ENCODE peak calls at places on chromosomes 3 and 15, in seven cellular contexts. X is nephron progenitor cell; G is NCI-H2081; U is stimulated activated CD4-positive, alpha-beta T cell treated with anti-CD3 and anti-CD28 coated beads, Interleukin-4, amount 100 ng/mL, for 48 hours; I is heart left ventricle; L is RCC 7860; Q is Peyer's patch. A is an unnamed sample.

GRCh38 chr3:37722477-37722876 is 139.2 kb upstream of the CTDSPL start:
- DNase-seq in X (no peak), G (no peak), U (no peak), I (no peak), L (no peak), Q (no peak), A (no peak)

GRCh38 chr15:62369454-62369853 is 204.4 kb upstream of the C2CD4B start:
- DNase-seq in X (no peak), G (no peak), U (no peak), I (no peak), L (no peak), Q (no peak), A (no peak)

GRCh38 chr3:27720899-27721716 is 1.0 kb downstream of the EOMES start:
- DNase-seq in X (no peak), G (peak; percentile 50), U (no peak), I (no peak), L (no peak), Q (no peak), A (no peak)

GRCh38 chr3:55466526-55466925 is 20.6 kb downstream of the WNT5A start:
- DNase-seq in X (no peak), G (no peak), U (no peak), I (no peak), L (no peak), Q (no peak), A (no peak)

GRCh38 chr15:59339252-59339672 is 33.4 kb downstream of the MYO1E start:
- DNase-seq in X (no peak), G (no peak), U (no peak), I (no peak), L (no peak), Q (no peak), A (no peak)

GRCh38 chr3:11576453-11576852 is 67.3 kb downstream of the VGLL4 start:
- DNase-seq in X (no peak), G (no peak), U (no peak), I (no peak), L (no peak), Q (no peak), A (no peak)

GRCh38 chr3:111336511-111336910 is 205.5 kb upstream of the CD96 start:
- DNase-seq in X (no peak), G (no peak), U (no peak), I (no peak), L (no peak), Q (no peak), A (no peak)

GRCh38 chr3:160447544-160447943 is 2.0 kb downstream of the TRIM59 start:
- DNase-seq in X (no peak), G (no peak), U (no peak), I (no peak), L (no peak), Q (no peak), A (no peak)

GRCh38 chr3:72334681-72335457 is 513.4 kb downstream of the SHQ1 start:
- DNase-seq in X (no peak), G (peak; percentile 62), U (no peak), I (no peak), L (no peak), Q (no peak), A (no peak)

GRCh38 chr3:140434261-140434905 is 243.5 kb upstream of the TRIM42 start:
- DNase-seq in X (no peak), G (no peak), U (no peak), I (no peak), L (no peak), Q (no peak), A (no peak)

GRCh38 chr3:87191175-87191574 is 35.9 kb upstream of the CHMP2B start:
- DNase-seq in X (no peak), G (peak; percentile 57), U (no peak), I (no peak), L (no peak), Q (no peak), A (no peak)

GRCh38 chr3:188491276-188491687 is 337.3 kb downstream of the LPP start:
- DNase-seq in X (no peak), G (no peak), U (no peak), I (no peak), L (no peak), Q (no peak), A (no peak)

GRCh38 chr3:152769523-152769922 is 65.4 kb upstream of the P2RY1 start:
- DNase-seq in X (no peak), G (no peak), U (no peak), I (no peak), L (no peak), Q (no peak), A (no peak)

GRCh38 chr15:36778516-36778915 is 199.1 kb downstream of the CDIN1 start:
- DNase-seq in X (no peak), G (peak; percentile 90), U (no peak), I (no peak), L (no peak), Q (no peak), A (no peak)

GRCh38 chr3:12268050-12268449 is 20.8 kb upstream of the PPARG start:
- DNase-seq in X (no peak), G (no peak), U (no peak), I (no peak), L (no peak), Q (no peak), A (no peak)

GRCh38 chr3:169558371-169558770 is 105.1 kb downstream of the MECOM start:
- DNase-seq in X (no peak), G (peak; percentile 77), U (no peak), I (no peak), L (no peak), Q (no peak), A (no peak)

GRCh38 chr3:66036586-66037061 is 2.1 kb downstream of the MAGI1 start:
- DNase-seq in X (peak; percentile 13), G (no peak), U (no peak), I (peak; percentile 72), L (no peak), Q (no peak), A (no peak)

GRCh38 chr3:188510366-188510765 is 356.4 kb downstream of the LPP start:
- DNase-seq in X (no peak), G (no peak), U (no peak), I (no peak), L (no peak), Q (no peak), A (no peak)

GRCh38 chr3:53693441-53693840 is 152.8 kb downstream of the CHDH start:
- DNase-seq in X (no peak), G (no peak), U (no peak), I (no peak), L (no peak), Q (no peak), A (no peak)

GRCh38 chr3:26340001-26340400 is 282.6 kb upstream of the LRRC3B start:
- DNase-seq in X (no peak), G (no peak), U (no peak), I (no peak), L (no peak), Q (no peak), A (no peak)

GRCh38 chr15:78927077-78927790 is 17.6 kb downstream of the CTSH start:
- DNase-seq in X (no peak), G (no peak), U (no peak), I (no peak), L (no peak), Q (no peak), A (no peak)

GRCh38 chr15:97745481-97746071 is 214.9 kb upstream of the ARRDC4 start:
- DNase-seq in X (peak; percentile 47), G (peak; percentile 36), U (peak; percentile 31), I (peak; percentile 36), L (peak; percentile 6), Q (no peak), A (peak; percentile 18)

GRCh38 chr3:53493997-53494791 is at the start of gene CACNA1D:
- DNase-seq in X (peak; percentile 65), G (peak; percentile 64), U (no peak), I (no peak), L (no peak), Q (no peak), A (no peak)

GRCh38 chr3:138950006-138950644 is 3.1 kb downstream of the FOXL2NB start:
- DNase-seq in X (peak; percentile 67), G (peak; percentile 36), U (no peak), I (no peak), L (no peak), Q (no peak), A (no peak)

GRCh38 chr15:33278816-33279612 is 31.8 kb upstream of the RYR3 start:
- DNase-seq in X (no peak), G (no peak), U (no peak), I (no peak), L (peak; percentile 93), Q (no peak), A (no peak)

GRCh38 chr15:76060098-76060989 is 559 bp downstream of the TMEM266 start:
- DNase-seq in X (no peak), G (no peak), U (peak; percentile 2), I (no peak), L (no peak), Q (no peak), A (no peak)

GRCh38 chr15:82641129-82641798 is 5.9 kb downstream of the CPEB1 start:
- DNase-seq in X (no peak), G (no peak), U (no peak), I (no peak), L (no peak), Q (no peak), A (no peak)

GRCh38 chr3:53545365-53546031 is 51.1 kb downstream of the CACNA1D start:
- DNase-seq in X (no peak), G (no peak), U (no peak), I (no peak), L (no peak), Q (no peak), A (no peak)

GRCh38 chr3:73324203-73325155 is 263.0 kb downstream of the EBLN2 start:
- DNase-seq in X (peak; percentile 14), G (peak; percentile 29), U (no peak), I (no peak), L (no peak), Q (no peak), A (no peak)

GRCh38 chr15:82108489-82109078 is 62.8 kb upstream of the MEX3B start:
- DNase-seq in X (peak; percentile 66), G (peak; percentile 13), U (peak; percentile 81), I (peak; percentile 55), L (peak; percentile 47), Q (peak; percentile 32), A (peak; percentile 38)

GRCh38 chr3:102181202-102181920 is 253.5 kb upstream of the ZPLD1 start:
- DNase-seq in X (no peak), G (no peak), U (no peak), I (no peak), L (peak; percentile 74), Q (no peak), A (no peak)

GRCh38 chr3:101939391-101939790 is 90.1 kb downstream of the NFKBIZ start:
- DNase-seq in X (no peak), G (no peak), U (no peak), I (no peak), L (peak; percentile 24), Q (no peak), A (no peak)

GRCh38 chr15:30882861-30883433 is 20.8 kb upstream of the FAN1 start:
- DNase-seq in X (no peak), G (no peak), U (no peak), I (no peak), L (no peak), Q (no peak), A (no peak)

GRCh38 chr3:184320099-184320445 is 5.7 kb downstream of the EIF4G1 start:
- DNase-seq in X (no peak), G (peak; percentile 84), U (no peak), I (peak; percentile 97), L (peak; percentile 86), Q (peak; percentile 57), A (no peak)

GRCh38 chr3:132432639-132433038 is 15.3 kb downstream of the DNAJC13 start:
- DNase-seq in X (no peak), G (no peak), U (no peak), I (no peak), L (peak; percentile 64), Q (no peak), A (no peak)

A was measured in CMK.